ENCODE peak calls at places on chromosomes 11 and 22, in ten cellular contexts. One of them, this sample, is unnamed.
A peak's percentile ranks its signal among the peaks of the same experiment; 100 is the strongest.

GRCh38 chr11:68206211-68206610 is 6.9 kb downstream of the KMT5B start:
- DNase-seq in PC-3: peak; percentile 91
- DNase-seq in stomach: no peak
- DNase-seq in right atrium auricular region: no peak
- DNase-seq in A549: peak; percentile 73
- DNase-seq in fibroblast of lung: peak; percentile 75
- DNase-seq in H1: peak; percentile 52
- DNase-seq in GM23338: peak; percentile 88
- DNase-seq in Panc1: peak; percentile 62
- DNase-seq in HCT116: peak; percentile 53
- DNase-seq in this sample: no peak

GRCh38 chr11:107359701-107360100 is 97.9 kb downstream of the CWF19L2 start:
- DNase-seq in GM23338: peak; percentile 35
- DNase-seq in right atrium auricular region: no peak
- DNase-seq in A549: no peak
- DNase-seq in HCT116: no peak
- DNase-seq in stomach: no peak
- DNase-seq in PC-3: peak; percentile 10
- DNase-seq in Panc1: no peak
- DNase-seq in H1: no peak
- DNase-seq in fibroblast of lung: no peak
- DNase-seq in this sample: no peak

GRCh38 chr11:2074266-2074825 is 64.8 kb downstream of the IGF2 start:
- DNase-seq in PC-3: no peak
- DNase-seq in Panc1: no peak
- DNase-seq in stomach: peak; percentile 23
- DNase-seq in fibroblast of lung: no peak
- DNase-seq in HCT116: no peak
- DNase-seq in right atrium auricular region: no peak
- DNase-seq in A549: no peak
- DNase-seq in H1: peak; percentile 75
- DNase-seq in GM23338: peak; percentile 87
- DNase-seq in this sample: no peak

GRCh38 chr22:28976588-28976987 is 85.0 kb downstream of the C22orf31 start:
- DNase-seq in A549: no peak
- DNase-seq in PC-3: peak; percentile 74
- DNase-seq in stomach: no peak
- DNase-seq in H1: no peak
- DNase-seq in Panc1: no peak
- DNase-seq in HCT116: peak; percentile 56
- DNase-seq in fibroblast of lung: peak; percentile 83
- DNase-seq in right atrium auricular region: no peak
- DNase-seq in GM23338: no peak
- DNase-seq in this sample: no peak

GRCh38 chr11:75591371-75591770 is 29.3 kb downstream of the SERPINH1 start:
- DNase-seq in HCT116: no peak
- DNase-seq in right atrium auricular region: no peak
- DNase-seq in Panc1: no peak
- DNase-seq in GM23338: no peak
- DNase-seq in stomach: no peak
- DNase-seq in H1: no peak
- DNase-seq in PC-3: no peak
- DNase-seq in fibroblast of lung: no peak
- DNase-seq in A549: no peak
- DNase-seq in this sample: no peak

GRCh38 chr11:12222099-12222751 is 111.8 kb downstream of the MICAL2 start:
- DNase-seq in GM23338: no peak
- DNase-seq in PC-3: no peak
- DNase-seq in stomach: peak; percentile 51
- DNase-seq in H1: no peak
- DNase-seq in fibroblast of lung: peak; percentile 88
- DNase-seq in right atrium auricular region: no peak
- DNase-seq in HCT116: no peak
- DNase-seq in A549: no peak
- DNase-seq in Panc1: no peak
- DNase-seq in this sample: peak; percentile 70

GRCh38 chr11:45670386-45671135 is 5.1 kb upstream of the CHST1 start:
- DNase-seq in fibroblast of lung: no peak
- DNase-seq in GM23338: no peak
- DNase-seq in A549: no peak
- DNase-seq in HCT116: no peak
- DNase-seq in stomach: no peak
- DNase-seq in H1: no peak
- DNase-seq in right atrium auricular region: no peak
- DNase-seq in PC-3: no peak
- DNase-seq in Panc1: no peak
- DNase-seq in this sample: no peak

GRCh38 chr11:3989251-3989650 is 105.3 kb upstream of the RRM1 start:
- DNase-seq in HCT116: no peak
- DNase-seq in H1: peak; percentile 60
- DNase-seq in fibroblast of lung: peak; percentile 20
- DNase-seq in GM23338: peak; percentile 83
- DNase-seq in right atrium auricular region: no peak
- DNase-seq in A549: no peak
- DNase-seq in Panc1: no peak
- DNase-seq in PC-3: no peak
- DNase-seq in stomach: no peak
- DNase-seq in this sample: peak; percentile 49

GRCh38 chr11:66293777-66294625 is 2.3 kb downstream of the TMEM151A start:
- DNase-seq in GM23338: no peak
- DNase-seq in PC-3: no peak
- DNase-seq in stomach: no peak
- DNase-seq in H1: peak; percentile 48
- DNase-seq in HCT116: no peak
- DNase-seq in Panc1: no peak
- DNase-seq in A549: no peak
- DNase-seq in fibroblast of lung: no peak
- DNase-seq in right atrium auricular region: no peak
- DNase-seq in this sample: no peak
- H3K4me3 ChIP-seq in GM23338: no peak overlapping the region
- H3K4me3 ChIP-seq in PC-3: no peak overlapping the region
- H3K4me3 ChIP-seq in stomach: no peak overlapping the region
- H3K4me3 ChIP-seq in H1: no peak overlapping the region
- H3K4me3 ChIP-seq in HCT116: no peak overlapping the region
- H3K4me3 ChIP-seq in Panc1: no peak overlapping the region
- H3K4me3 ChIP-seq in A549: no peak overlapping the region
- H3K4me3 ChIP-seq in fibroblast of lung: no peak overlapping the region
- H3K4me3 ChIP-seq in right atrium auricular region: no peak overlapping the region
- H3K4me3 ChIP-seq in this sample: no peak overlapping the region

DNA sequence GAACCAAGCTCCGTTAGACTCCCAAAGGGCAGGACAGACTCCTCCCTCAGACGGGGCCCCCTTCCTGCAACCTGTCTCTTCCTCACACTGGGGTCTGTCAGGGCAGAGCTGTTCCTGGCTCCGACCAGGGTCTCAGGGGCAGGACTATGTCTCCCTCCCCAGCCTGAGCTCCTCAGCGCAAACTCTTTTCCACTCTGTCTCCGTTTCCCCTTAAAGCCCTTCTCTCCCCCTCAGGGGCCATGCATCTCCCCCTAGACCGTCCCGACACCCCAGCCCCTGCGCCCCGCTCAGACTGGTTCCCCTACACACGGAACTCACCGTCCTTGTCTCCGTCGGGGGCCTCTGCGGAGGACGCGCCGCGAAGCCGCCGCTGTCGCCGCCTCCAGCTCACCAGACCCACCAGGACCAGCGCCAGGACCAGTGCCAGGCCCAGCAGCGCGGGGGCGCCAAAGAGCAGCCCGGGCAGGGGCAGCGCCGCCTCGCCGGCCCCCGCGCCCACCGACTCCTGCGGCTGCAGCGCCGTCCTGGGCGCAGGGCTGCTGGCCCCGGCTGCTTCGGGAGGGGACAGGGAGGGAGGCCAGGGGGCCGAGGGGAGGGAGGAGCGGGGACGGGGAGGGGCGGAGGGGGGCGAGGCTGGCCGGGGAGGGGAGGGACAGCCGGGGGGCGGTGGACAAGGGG is 684 bp downstream of the TNFRSF13C start:
- DNase-seq in fibroblast of lung: peak; percentile 28
- DNase-seq in H1: peak; percentile 95
- DNase-seq in A549: peak; percentile 48
- DNase-seq in GM23338: peak; percentile 89
- DNase-seq in Panc1: no peak
- DNase-seq in HCT116: no peak
- DNase-seq in stomach: peak; percentile 87
- DNase-seq in PC-3: peak; percentile 62
- DNase-seq in right atrium auricular region: no peak
- DNase-seq in this sample: peak; percentile 92
- H3K4me1 ChIP-seq in fibroblast of lung: peaks cover 2% of the 10 kb centered on the region
- H3K4me1 ChIP-seq in H1: no peaks in the 10 kb centered on the region
- H3K4me1 ChIP-seq in A549: no peaks in the 10 kb centered on the region
- H3K4me1 ChIP-seq in GM23338: peaks cover under 1% of the 10 kb centered on the region
- H3K4me1 ChIP-seq in Panc1: no peaks in the 10 kb centered on the region
- H3K4me1 ChIP-seq in HCT116: peaks cover 7% of the 10 kb centered on the region
- H3K4me1 ChIP-seq in stomach: peaks cover 16% of the 10 kb centered on the region
- H3K4me1 ChIP-seq in PC-3: no peaks in the 10 kb centered on the region
- H3K4me1 ChIP-seq in right atrium auricular region: peaks cover 13% of the 10 kb centered on the region
- H3K4me1 ChIP-seq in this sample: peaks cover 19% of the 10 kb centered on the region

DNA sequence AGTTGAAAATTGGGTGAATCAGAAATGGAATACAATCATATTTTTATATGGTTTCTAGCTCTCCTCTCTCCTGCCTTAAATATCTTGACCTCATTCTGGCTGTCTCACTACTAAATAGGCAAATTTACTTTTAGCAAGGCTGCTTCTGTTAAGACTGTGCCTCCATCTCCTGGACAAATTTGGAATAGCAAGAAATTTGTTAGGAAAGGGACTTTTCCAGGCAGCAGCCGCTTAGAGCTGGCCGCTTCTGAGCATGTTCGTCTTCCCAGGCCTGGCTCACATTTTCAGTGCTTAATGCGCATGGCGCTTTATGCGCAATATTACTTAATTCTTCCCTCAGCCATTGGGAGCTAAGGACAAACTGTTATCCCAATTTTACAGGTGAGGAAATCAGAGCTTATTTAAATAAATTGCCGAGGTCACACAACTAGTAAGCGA is 1.7 kb upstream of the PEX26 start:
- DNase-seq in Panc1: peak; percentile 85
- DNase-seq in fibroblast of lung: peak; percentile 94
- DNase-seq in H1: peak; percentile 52
- DNase-seq in right atrium auricular region: peak; percentile 74
- DNase-seq in HCT116: peak; percentile 75
- DNase-seq in GM23338: peak; percentile 94
- DNase-seq in PC-3: peak; percentile 95
- DNase-seq in stomach: peak; percentile 60
- DNase-seq in A549: peak; percentile 83
- DNase-seq in this sample: no peak
- H3K4me3 ChIP-seq in Panc1: peak overlapping the region; percentile 8
- H3K4me3 ChIP-seq in fibroblast of lung: peak overlapping the region; percentile 32
- H3K4me3 ChIP-seq in H1: no peak overlapping the region
- H3K4me3 ChIP-seq in right atrium auricular region: no peak overlapping the region
- H3K4me3 ChIP-seq in HCT116: no peak overlapping the region
- H3K4me3 ChIP-seq in GM23338: no peak overlapping the region
- H3K4me3 ChIP-seq in PC-3: peak overlapping the region; percentile 98
- H3K4me3 ChIP-seq in stomach: peak overlapping the region; percentile 73
- H3K4me3 ChIP-seq in A549: no peak overlapping the region
- H3K4me3 ChIP-seq in this sample: no peak overlapping the region

GRCh38 chr11:119677840-119678239 is 51.2 kb downstream of the NECTIN1 start:
- DNase-seq in stomach: no peak
- DNase-seq in H1: no peak
- DNase-seq in fibroblast of lung: no peak
- DNase-seq in A549: no peak
- DNase-seq in PC-3: no peak
- DNase-seq in Panc1: no peak
- DNase-seq in GM23338: no peak
- DNase-seq in HCT116: no peak
- DNase-seq in right atrium auricular region: no peak
- DNase-seq in this sample: no peak

GRCh38 chr11:119678351-119678750 is 50.6 kb downstream of the NECTIN1 start:
- DNase-seq in GM23338: no peak
- DNase-seq in right atrium auricular region: no peak
- DNase-seq in Panc1: no peak
- DNase-seq in fibroblast of lung: no peak
- DNase-seq in stomach: no peak
- DNase-seq in HCT116: no peak
- DNase-seq in PC-3: no peak
- DNase-seq in A549: no peak
- DNase-seq in H1: no peak
- DNase-seq in this sample: no peak

GRCh38 chr11:119673389-119674336 is 55.3 kb downstream of the NECTIN1 start:
- DNase-seq in Panc1: no peak
- DNase-seq in GM23338: no peak
- DNase-seq in HCT116: no peak
- DNase-seq in right atrium auricular region: no peak
- DNase-seq in stomach: peak; percentile 30
- DNase-seq in A549: no peak
- DNase-seq in H1: no peak
- DNase-seq in PC-3: no peak
- DNase-seq in fibroblast of lung: no peak
- DNase-seq in this sample: peak; percentile 76

GRCh38 chr11:119672597-119672996 is 56.4 kb downstream of the NECTIN1 start:
- DNase-seq in Panc1: no peak
- DNase-seq in H1: no peak
- DNase-seq in A549: no peak
- DNase-seq in GM23338: no peak
- DNase-seq in stomach: no peak
- DNase-seq in right atrium auricular region: no peak
- DNase-seq in PC-3: no peak
- DNase-seq in HCT116: no peak
- DNase-seq in fibroblast of lung: no peak
- DNase-seq in this sample: no peak

DNA sequence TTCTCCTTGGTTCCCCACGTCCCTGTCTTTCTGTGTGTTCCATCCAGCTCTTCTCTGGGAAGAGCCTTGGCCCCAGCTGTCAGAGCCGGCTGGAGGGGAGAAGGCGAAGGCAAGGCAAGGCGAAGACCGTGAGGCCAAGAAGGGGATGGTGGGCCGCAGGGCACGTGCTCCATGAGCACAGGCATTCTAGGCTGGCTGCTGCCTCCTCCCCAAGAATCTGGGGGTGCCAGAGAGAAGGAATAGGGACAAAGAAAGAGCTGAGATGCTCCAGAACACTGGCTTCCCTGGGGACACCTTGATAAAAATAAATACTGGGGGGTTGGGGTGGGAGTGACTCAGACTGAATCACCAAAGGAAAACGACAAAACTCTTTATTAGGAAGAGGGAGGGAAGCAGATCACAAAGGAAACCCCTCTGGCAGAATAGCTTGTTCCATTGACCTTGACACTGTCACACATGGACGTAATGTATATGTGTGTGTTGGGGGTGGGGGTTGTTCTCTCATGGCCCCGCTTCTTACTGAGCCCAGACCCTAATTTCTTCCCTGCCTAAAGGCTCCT is 52.5 kb downstream of the NECTIN1 start:
- DNase-seq in right atrium auricular region: no peak
- DNase-seq in A549: no peak
- DNase-seq in fibroblast of lung: peak; percentile 49
- DNase-seq in Panc1: no peak
- DNase-seq in GM23338: no peak
- DNase-seq in stomach: no peak
- DNase-seq in PC-3: peak; percentile 76
- DNase-seq in HCT116: no peak
- DNase-seq in H1: no peak
- DNase-seq in this sample: no peak
- H3K4me1 ChIP-seq in right atrium auricular region: peaks cover 29% of the 10 kb centered on the region
- H3K4me1 ChIP-seq in A549: no peaks in the 10 kb centered on the region
- H3K4me1 ChIP-seq in fibroblast of lung: peaks cover 20% of the 10 kb centered on the region
- H3K4me1 ChIP-seq in Panc1: no peaks in the 10 kb centered on the region
- H3K4me1 ChIP-seq in GM23338: no peaks in the 10 kb centered on the region
- H3K4me1 ChIP-seq in stomach: peaks cover 22% of the 10 kb centered on the region
- H3K4me1 ChIP-seq in PC-3: peaks cover 20% of the 10 kb centered on the region
- H3K4me1 ChIP-seq in HCT116: peaks cover 26% of the 10 kb centered on the region
- H3K4me1 ChIP-seq in H1: no peaks in the 10 kb centered on the region
- H3K4me1 ChIP-seq in this sample: no peaks in the 10 kb centered on the region

This sample was measured in Peyer's patch.